ENCODE peak calls at places on chromosomes 11 and 22, in eight cellular contexts. One of them, this sample, is unnamed.

GRCh38 chr11:69011624-69012091 is 1.4 kb downstream of the MRGPRF start:
- DNase-seq in right lobe of liver: no peak
- DNase-seq in breast epithelium: no peak
- DNase-seq in tibial nerve: no peak
- DNase-seq in A549: no peak
- DNase-seq in GM12892: no peak
- DNase-seq in GM12891: no peak
- DNase-seq in esophagus squamous epithelium: no peak
- DNase-seq in this sample: no peak

GRCh38 chr22:17009640-17010291 is 1.7 kb upstream of the GAB4 start:
- DNase-seq in right lobe of liver: no peak
- DNase-seq in breast epithelium: no peak
- DNase-seq in tibial nerve: no peak
- DNase-seq in A549: no peak
- DNase-seq in GM12892: no peak
- DNase-seq in GM12891: no peak
- DNase-seq in esophagus squamous epithelium: no peak
- DNase-seq in this sample: no peak

GRCh38 chr11:75270896-75271415 is 30.4 kb downstream of the TPBGL start:
- DNase-seq in right lobe of liver: peak; percentile 7
- DNase-seq in breast epithelium: no peak
- DNase-seq in tibial nerve: no peak
- DNase-seq in A549: peak; percentile 47
- DNase-seq in GM12892: no peak
- DNase-seq in GM12891: no peak
- DNase-seq in esophagus squamous epithelium: no peak
- DNase-seq in this sample: no peak

GRCh38 chr11:85948884-85949283 is 93.7 kb downstream of the CCDC83 start:
- DNase-seq in right lobe of liver: no peak
- DNase-seq in breast epithelium: no peak
- DNase-seq in tibial nerve: no peak
- DNase-seq in A549: no peak
- DNase-seq in GM12892: no peak
- DNase-seq in GM12891: no peak
- DNase-seq in esophagus squamous epithelium: no peak
- DNase-seq in this sample: no peak

GRCh38 chr11:66906077-66906929 is 49.4 kb downstream of the LRFN4 start:
- DNase-seq in right lobe of liver: no peak
- DNase-seq in breast epithelium: peak; percentile 32
- DNase-seq in tibial nerve: peak; percentile 55
- DNase-seq in A549: no peak
- DNase-seq in GM12892: no peak
- DNase-seq in GM12891: no peak
- DNase-seq in esophagus squamous epithelium: no peak
- DNase-seq in this sample: no peak

GRCh38 chr11:62856333-62856910 is 17.0 kb upstream of the WDR74 start:
- DNase-seq in right lobe of liver: no peak
- DNase-seq in breast epithelium: no peak
- DNase-seq in tibial nerve: no peak
- DNase-seq in A549: no peak
- DNase-seq in GM12892: no peak
- DNase-seq in GM12891: no peak
- DNase-seq in esophagus squamous epithelium: no peak
- DNase-seq in this sample: no peak

GRCh38 chr11:3835100-3835485 is 5.7 kb downstream of the RHOG start:
- DNase-seq in right lobe of liver: no peak
- DNase-seq in breast epithelium: no peak
- DNase-seq in tibial nerve: no peak
- DNase-seq in A549: no peak
- DNase-seq in GM12892: no peak
- DNase-seq in GM12891: no peak
- DNase-seq in esophagus squamous epithelium: no peak
- DNase-seq in this sample: no peak

GRCh38 chr11:57094206-57094940 is 87.4 kb upstream of the LRRC55 start:
- DNase-seq in right lobe of liver: no peak
- DNase-seq in breast epithelium: no peak
- DNase-seq in tibial nerve: no peak
- DNase-seq in A549: no peak
- DNase-seq in GM12892: no peak
- DNase-seq in GM12891: no peak
- DNase-seq in esophagus squamous epithelium: no peak
- DNase-seq in this sample: no peak

GRCh38 chr22:50197856-50198623 is 2.8 kb upstream of the SELENOO start:
- DNase-seq in right lobe of liver: no peak
- DNase-seq in breast epithelium: no peak
- DNase-seq in tibial nerve: no peak
- DNase-seq in A549: no peak
- DNase-seq in GM12892: no peak
- DNase-seq in GM12891: no peak
- DNase-seq in esophagus squamous epithelium: no peak
- DNase-seq in this sample: no peak
- TF ChIP-seq POLR2A in right lobe of liver: no peak
- TF ChIP-seq POLR2A in breast epithelium: no peak
- TF ChIP-seq POLR2A in tibial nerve: no peak
- TF ChIP-seq POLR2A in A549: no peak
- TF ChIP-seq POLR2A in GM12892: peak; percentile 7
- TF ChIP-seq POLR2A in GM12891: no peak
- TF ChIP-seq POLR2A in esophagus squamous epithelium: no peak
- TF ChIP-seq POLR2A in this sample: no peak

DNA sequence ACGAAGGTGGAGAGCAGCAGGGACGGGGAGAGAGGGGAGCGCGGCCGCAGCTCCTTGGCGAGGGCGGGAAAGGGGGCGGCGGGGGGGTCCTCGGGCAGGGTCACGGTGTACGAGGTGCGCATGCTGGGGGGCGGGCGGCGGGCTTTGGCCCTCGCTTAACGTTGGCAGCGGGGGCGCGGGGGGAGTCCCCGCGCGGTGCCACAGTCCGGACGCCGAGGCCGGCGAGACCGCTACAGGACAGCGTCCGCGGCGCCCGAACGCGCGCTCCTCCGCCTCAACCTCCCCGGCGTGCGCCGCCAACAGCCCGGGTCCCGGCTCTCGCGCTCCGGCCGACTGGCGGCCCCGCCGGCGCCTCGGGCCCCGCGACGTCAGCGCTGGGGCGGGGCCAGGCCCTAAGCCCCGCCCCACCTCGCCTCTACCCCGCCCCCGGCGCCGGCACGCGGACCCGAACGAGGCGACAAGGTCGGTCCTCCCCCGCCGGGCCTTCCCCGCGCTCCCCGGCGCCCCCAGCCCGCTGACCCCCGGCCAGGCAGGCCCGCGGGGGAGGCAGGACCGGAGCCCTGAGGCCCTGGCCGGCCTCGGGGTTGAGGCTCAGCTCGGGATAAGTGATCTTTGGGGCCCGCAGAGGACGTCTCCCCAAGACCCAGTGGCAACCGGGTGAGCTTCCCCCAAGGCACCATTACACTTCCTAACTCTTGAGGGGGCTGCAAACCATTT is 17.5 kb downstream of the USP2 start:
- DNase-seq in right lobe of liver: peak; percentile 85
- DNase-seq in breast epithelium: no peak
- DNase-seq in tibial nerve: no peak
- DNase-seq in A549: peak; percentile 31
- DNase-seq in GM12892: peak; percentile 74
- DNase-seq in GM12891: peak; percentile 63
- DNase-seq in esophagus squamous epithelium: no peak
- DNase-seq in this sample: peak; percentile 67
- TF ChIP-seq POLR2A in right lobe of liver: peak; percentile 72
- TF ChIP-seq POLR2A in breast epithelium: no peak
- TF ChIP-seq POLR2A in tibial nerve: no peak
- TF ChIP-seq POLR2A in A549: no peak
- TF ChIP-seq POLR2A in GM12892: no peak
- TF ChIP-seq POLR2A in GM12891: no peak
- TF ChIP-seq POLR2A in esophagus squamous epithelium: no peak
- TF ChIP-seq POLR2A in this sample: peak; percentile 92

GRCh38 chr11:126268708-126269579 is at the start of the genes FOXRED1 and SRPRA:
- DNase-seq in right lobe of liver: peak; percentile 100
- DNase-seq in breast epithelium: peak; percentile 100
- DNase-seq in tibial nerve: peak; percentile 99
- DNase-seq in A549: peak; percentile 97
- DNase-seq in GM12892: peak; percentile 100
- DNase-seq in GM12891: peak; percentile 100
- DNase-seq in esophagus squamous epithelium: peak; percentile 99
- DNase-seq in this sample: peak; percentile 100
- TF ChIP-seq POLR2A in right lobe of liver: peak; percentile 88
- TF ChIP-seq POLR2A in breast epithelium: peak; percentile 76
- TF ChIP-seq POLR2A in tibial nerve: peak; percentile 45
- TF ChIP-seq POLR2A in A549: peak; percentile 69
- TF ChIP-seq POLR2A in GM12892: peak; percentile 85
- TF ChIP-seq POLR2A in GM12891: peak; percentile 89
- TF ChIP-seq POLR2A in esophagus squamous epithelium: peak; percentile 42
- TF ChIP-seq POLR2A in this sample: peak; percentile 78

DNA sequence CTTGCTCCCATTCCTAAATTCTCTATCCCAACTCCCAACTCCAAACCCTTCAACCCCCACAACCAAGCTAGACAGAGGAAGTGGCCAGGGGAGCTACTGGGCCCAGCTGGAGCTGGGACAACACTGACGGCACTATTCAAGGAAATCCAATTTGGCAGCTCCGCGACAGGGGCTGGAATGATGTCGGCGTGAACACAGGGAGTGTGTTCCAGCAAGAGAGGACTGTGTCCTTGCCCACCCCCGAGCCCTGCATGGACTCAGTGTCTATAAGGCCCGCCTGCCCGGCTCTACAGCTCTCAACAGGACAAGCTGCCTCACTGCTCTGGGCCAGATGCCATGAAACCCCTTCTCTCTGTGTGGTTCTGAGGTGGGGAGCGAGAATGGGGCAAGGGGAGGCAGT is 11.3 kb downstream of the PCSK7 start:
- DNase-seq in right lobe of liver: no peak
- DNase-seq in breast epithelium: peak; percentile 71
- DNase-seq in tibial nerve: peak; percentile 55
- DNase-seq in A549: no peak
- DNase-seq in GM12892: no peak
- DNase-seq in GM12891: no peak
- DNase-seq in esophagus squamous epithelium: no peak
- DNase-seq in this sample: peak; percentile 79
- TF ChIP-seq POLR2A in right lobe of liver: no peak
- TF ChIP-seq POLR2A in breast epithelium: no peak
- TF ChIP-seq POLR2A in tibial nerve: no peak
- TF ChIP-seq POLR2A in A549: no peak
- TF ChIP-seq POLR2A in GM12892: no peak
- TF ChIP-seq POLR2A in GM12891: no peak
- TF ChIP-seq POLR2A in esophagus squamous epithelium: no peak
- TF ChIP-seq POLR2A in this sample: no peak

DNA sequence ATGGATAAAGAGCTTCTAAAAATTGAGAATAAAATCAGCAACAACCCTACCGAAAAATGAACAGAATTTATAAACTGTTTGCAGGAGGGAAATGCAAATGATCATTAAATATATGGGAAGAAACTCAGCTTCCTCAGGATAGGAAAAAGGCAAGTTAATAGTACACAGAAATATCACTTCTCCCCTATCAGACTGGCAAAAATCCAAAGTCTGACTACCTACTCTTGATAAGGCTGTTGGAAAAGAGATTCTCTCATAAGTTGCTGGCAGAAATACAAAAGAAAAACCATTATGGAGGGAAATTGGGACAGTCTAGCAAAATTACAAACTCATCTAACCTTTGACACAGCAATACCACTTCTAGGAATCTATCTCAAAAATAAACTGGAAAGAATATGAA is 100.9 kb upstream of the LDLRAD3 start:
- DNase-seq in right lobe of liver: no peak
- DNase-seq in breast epithelium: no peak
- DNase-seq in tibial nerve: no peak
- DNase-seq in A549: no peak
- DNase-seq in GM12892: no peak
- DNase-seq in GM12891: no peak
- DNase-seq in esophagus squamous epithelium: no peak
- DNase-seq in this sample: no peak
- TF ChIP-seq POLR2A in right lobe of liver: no peak
- TF ChIP-seq POLR2A in breast epithelium: no peak
- TF ChIP-seq POLR2A in tibial nerve: no peak
- TF ChIP-seq POLR2A in A549: no peak
- TF ChIP-seq POLR2A in GM12892: no peak
- TF ChIP-seq POLR2A in GM12891: no peak
- TF ChIP-seq POLR2A in esophagus squamous epithelium: no peak
- TF ChIP-seq POLR2A in this sample: no peak

GRCh38 chr22:30078320-30079311 is 1.6 kb upstream of the HORMAD2 start:
- DNase-seq in right lobe of liver: no peak
- DNase-seq in breast epithelium: no peak
- DNase-seq in tibial nerve: no peak
- DNase-seq in A549: no peak
- DNase-seq in GM12892: no peak
- DNase-seq in GM12891: no peak
- DNase-seq in esophagus squamous epithelium: no peak
- DNase-seq in this sample: no peak
- TF ChIP-seq POLR2A in right lobe of liver: no peak
- TF ChIP-seq POLR2A in breast epithelium: no peak
- TF ChIP-seq POLR2A in tibial nerve: no peak
- TF ChIP-seq POLR2A in A549: no peak
- TF ChIP-seq POLR2A in GM12892: no peak
- TF ChIP-seq POLR2A in GM12891: no peak
- TF ChIP-seq POLR2A in esophagus squamous epithelium: no peak
- TF ChIP-seq POLR2A in this sample: no peak

GRCh38 chr22:19607198-19608113 is 83.2 kb upstream of the CLDN5 start:
- DNase-seq in right lobe of liver: peak; percentile 96
- DNase-seq in breast epithelium: peak; percentile 80
- DNase-seq in tibial nerve: no peak
- DNase-seq in A549: no peak
- DNase-seq in GM12892: no peak
- DNase-seq in GM12891: no peak
- DNase-seq in esophagus squamous epithelium: no peak
- DNase-seq in this sample: peak; percentile 33
- TF ChIP-seq POLR2A in right lobe of liver: peak; percentile 91
- TF ChIP-seq POLR2A in breast epithelium: no peak
- TF ChIP-seq POLR2A in tibial nerve: no peak
- TF ChIP-seq POLR2A in A549: no peak
- TF ChIP-seq POLR2A in GM12892: no peak
- TF ChIP-seq POLR2A in GM12891: no peak
- TF ChIP-seq POLR2A in esophagus squamous epithelium: no peak
- TF ChIP-seq POLR2A in this sample: no peak

DNA sequence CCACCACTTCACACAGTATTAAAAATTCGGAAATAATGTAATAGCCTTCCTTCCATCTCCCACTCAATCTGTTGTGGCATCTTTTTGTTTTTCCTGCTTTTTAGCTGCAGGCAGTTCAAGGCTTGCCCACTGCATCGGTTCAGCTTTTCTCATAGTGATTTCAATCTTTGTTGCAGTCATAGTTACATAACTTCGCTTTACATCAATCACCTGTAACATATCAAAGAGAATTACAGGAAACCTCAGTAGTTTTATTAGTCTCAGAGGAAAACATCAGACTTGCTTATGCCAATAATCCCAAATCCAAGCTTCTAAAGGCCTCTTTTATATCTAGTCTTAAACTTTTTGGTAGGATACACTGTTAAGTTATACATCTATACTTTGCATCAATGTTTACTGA is 20.5 kb downstream of the CHORDC1 start:
- DNase-seq in right lobe of liver: no peak
- DNase-seq in breast epithelium: no peak
- DNase-seq in tibial nerve: no peak
- DNase-seq in A549: no peak
- DNase-seq in GM12892: no peak
- DNase-seq in GM12891: no peak
- DNase-seq in esophagus squamous epithelium: no peak
- DNase-seq in this sample: no peak
- TF ChIP-seq POLR2A in right lobe of liver: no peak
- TF ChIP-seq POLR2A in breast epithelium: no peak
- TF ChIP-seq POLR2A in tibial nerve: no peak
- TF ChIP-seq POLR2A in A549: no peak
- TF ChIP-seq POLR2A in GM12892: no peak
- TF ChIP-seq POLR2A in GM12891: no peak
- TF ChIP-seq POLR2A in esophagus squamous epithelium: no peak
- TF ChIP-seq POLR2A in this sample: no peak